ENCODE peak calls at places on chromosomes 6 and 20, in eight cellular contexts. W, Y, C, X, N, E, F and D are unnamed samples.

GRCh38 chr20:48659888-48660287 is 167.9 kb downstream of the PREX1 start:
- DNase-seq in E (no peak), X (no peak), Y (no peak), W (no peak), F (no peak), N (no peak), C (no peak), D (no peak)

GRCh38 chr6:159203304-159204005 is 34.3 kb downstream of the FNDC1 start:
- DNase-seq in W (no peak), N (no peak), F (no peak), Y (no peak), C (no peak), X (no peak), E (no peak), D (no peak)

GRCh38 chr6:131868836-131869235 is 61.0 kb downstream of the ENPP1 start:
- DNase-seq in X (no peak), C (no peak), F (no peak), Y (no peak), W (no peak), N (no peak), E (no peak), D (no peak)

GRCh38 chr20:2729251-2729713 is 36.7 kb downstream of the EBF4 start:
- DNase-seq in E (no peak), X (no peak), Y (no peak), F (no peak), W (no peak), N (no peak), C (peak), D (no peak)

GRCh38 chr20:11965602-11966001 is 47.9 kb downstream of the BTBD3 start:
- DNase-seq in Y (no peak), C (no peak), E (no peak), N (no peak), W (no peak), X (no peak), F (no peak), D (no peak)

GRCh38 chr6:130937942-130938604 is 110.9 kb downstream of the SMLR1 start:
- DNase-seq in Y (no peak), E (peak), N (no peak), C (no peak), W (peak), X (no peak), F (no peak), D (no peak)

GRCh38 chr6:152356659-152357058 is 280.5 kb downstream of the SYNE1 start:
- DNase-seq in C (no peak), E (peak), X (no peak), W (peak), N (peak), Y (peak), F (no peak), D (peak)

GRCh38 chr6:16095180-16095579 is 33.7 kb upstream of the MYLIP start:
- DNase-seq in Y (no peak), W (no peak), E (no peak), X (no peak), F (no peak), N (no peak), C (no peak), D (no peak)

GRCh38 chr6:125789167-125789566 is 1.6 kb upstream of the NCOA7 start:
- DNase-seq in E (no peak), N (no peak), W (no peak), C (no peak), Y (no peak), F (no peak), X (no peak), D (no peak)

GRCh38 chr6:18216411-18216810 is 47.9 kb downstream of the DEK start:
- DNase-seq in E (no peak), X (no peak), C (no peak), Y (no peak), F (no peak), W (no peak), N (no peak), D (no peak)

GRCh38 chr20:25035924-25036323 is 22.0 kb downstream of the ACSS1 start:
- DNase-seq in W (no peak), F (no peak), E (no peak), N (no peak), Y (no peak), C (no peak), X (no peak), D (no peak)

GRCh38 chr20:36267605-36268500 is 31.6 kb downstream of the AAR2 start:
- DNase-seq in F (no peak), W (no peak), E (no peak), X (no peak), Y (no peak), C (no peak), N (no peak), D (no peak)

GRCh38 chr20:35985789-35986188 is 17.4 kb downstream of the CNBD2 start:
- DNase-seq in C (no peak), E (no peak), N (no peak), X (no peak), W (no peak), Y (no peak), F (no peak), D (no peak)

GRCh38 chr6:113352029-113352801 is 504.9 kb upstream of the MARCKS start:
- DNase-seq in E (peak), W (peak), X (no peak), Y (no peak), N (peak), C (no peak), F (no peak), D (no peak)

GRCh38 chr6:25700841-25701240 is 48.8 kb downstream of the SCGN start:
- DNase-seq in N (no peak), Y (no peak), W (no peak), X (no peak), E (no peak), C (no peak), F (no peak), D (no peak)

GRCh38 chr20:10131612-10132345 is 86.9 kb upstream of the SNAP25 start:
- DNase-seq in C (peak), X (no peak), E (no peak), N (no peak), W (no peak), Y (peak), F (no peak), D (no peak)

GRCh38 chr6:137904822-137905617 is 38.0 kb downstream of the TNFAIP3 start:
- DNase-seq in C (no peak), X (no peak), W (no peak), F (no peak), E (no peak), N (no peak), Y (no peak), D (no peak)

GRCh38 chr6:35297541-35298481 is at the start of gene DEF6:
- DNase-seq in Y (peak), E (peak), X (peak), N (peak), C (peak), W (peak), F (peak), D (peak)

GRCh38 chr6:12748815-12749521 is 32.4 kb downstream of the PHACTR1 start:
- DNase-seq in W (no peak), X (no peak), E (no peak), Y (peak), C (peak), F (no peak), N (no peak), D (no peak)

GRCh38 chr6:21137708-21138358 is 455.7 kb upstream of the SOX4 start:
- DNase-seq in C (no peak), F (no peak), N (no peak), W (no peak), E (no peak), Y (no peak), X (no peak), D (no peak)

GRCh38 chr6:30112402-30113376 is at the start of gene TRIM31:
- DNase-seq in E (peak), Y (no peak), W (no peak), N (no peak), C (no peak), F (peak), X (no peak), D (no peak)

GRCh38 chr6:34595332-34596090 is 39.4 kb upstream of the SPDEF start:
- DNase-seq in Y (no peak), X (no peak), W (no peak), C (no peak), E (no peak), F (no peak), N (no peak), D (no peak)

GRCh38 chr6:150730801-150731445 is 131.2 kb downstream of the PLEKHG1 start:
- DNase-seq in X (no peak), Y (no peak), N (no peak), W (no peak), E (no peak), C (no peak), F (no peak), D (no peak)

GRCh38 chr6:143063631-143064030 is 2.9 kb downstream of the AIG1 start:
- DNase-seq in Y (no peak), C (no peak), F (no peak), E (no peak), X (no peak), W (no peak), N (no peak), D (no peak)

GRCh38 chr20:57205625-57206219 is 60.7 kb downstream of the BMP7 start:
- DNase-seq in C (no peak), F (no peak), N (peak), E (no peak), Y (no peak), X (no peak), W (peak), D (no peak)

GRCh38 chr20:30487947-30488926 is 769.2 kb upstream of the DEFB115 start:
- DNase-seq in E (no peak), X (no peak), Y (peak), N (no peak), W (no peak), F (no peak), C (no peak), D (no peak)

GRCh38 chr20:30486103-30486478 is 771.4 kb upstream of the DEFB115 start:
- DNase-seq in E (no peak), C (no peak), X (no peak), Y (no peak), N (no peak), W (no peak), F (no peak), D (no peak)

GRCh38 chr20:30488941-30489601 is 768.4 kb upstream of the DEFB115 start:
- DNase-seq in C (no peak), W (no peak), Y (peak), N (no peak), F (no peak), X (no peak), E (no peak), D (no peak)

GRCh38 chr20:30489604-30490003 is 767.9 kb upstream of the DEFB115 start:
- DNase-seq in F (no peak), E (no peak), Y (peak), W (no peak), X (no peak), C (no peak), N (no peak), D (no peak)

GRCh38 chr20:30491016-30491415 is 766.4 kb upstream of the DEFB115 start:
- DNase-seq in N (no peak), W (no peak), C (no peak), F (no peak), E (no peak), X (no peak), Y (no peak), D (no peak)
- TF ChIP-seq REST in N (no peak), W (no peak), C (no peak), F (no peak), E (no peak), X (no peak), Y (no peak), D (no peak)

GRCh38 chr20:45408646-45409213 is 641 bp downstream of the DBNDD2 start:
- DNase-seq in X (no peak), E (no peak), N (no peak), F (no peak), W (no peak), C (no peak), Y (no peak), D (peak)

GRCh38 chr20:45406260-45407066 is 1.6 kb upstream of the DBNDD2 start:
- DNase-seq in E (no peak), F (no peak), Y (peak), X (peak), C (peak), N (no peak), W (no peak), D (peak)

GRCh38 chr20:45405566-45406259 is 2.4 kb upstream of the DBNDD2 start:
- DNase-seq in C (peak), F (no peak), E (no peak), W (no peak), X (peak), N (no peak), Y (peak), D (no peak)

GRCh38 chr20:45407783-45408645 is at the start of gene DBNDD2:
- DNase-seq in Y (no peak), X (no peak), N (no peak), W (no peak), E (no peak), F (no peak), C (peak), D (no peak)

GRCh38 chr20:45407067-45407745 is 883 bp upstream of the DBNDD2 start:
- DNase-seq in Y (peak), E (no peak), X (peak), N (no peak), C (peak), W (no peak), F (no peak), D (no peak)
- TF ChIP-seq POLR2AphosphoS5 in Y (no peak), E (no peak), X (no peak), N (no peak), C (no peak), W (no peak), F (no peak), D (no peak)

DNA sequence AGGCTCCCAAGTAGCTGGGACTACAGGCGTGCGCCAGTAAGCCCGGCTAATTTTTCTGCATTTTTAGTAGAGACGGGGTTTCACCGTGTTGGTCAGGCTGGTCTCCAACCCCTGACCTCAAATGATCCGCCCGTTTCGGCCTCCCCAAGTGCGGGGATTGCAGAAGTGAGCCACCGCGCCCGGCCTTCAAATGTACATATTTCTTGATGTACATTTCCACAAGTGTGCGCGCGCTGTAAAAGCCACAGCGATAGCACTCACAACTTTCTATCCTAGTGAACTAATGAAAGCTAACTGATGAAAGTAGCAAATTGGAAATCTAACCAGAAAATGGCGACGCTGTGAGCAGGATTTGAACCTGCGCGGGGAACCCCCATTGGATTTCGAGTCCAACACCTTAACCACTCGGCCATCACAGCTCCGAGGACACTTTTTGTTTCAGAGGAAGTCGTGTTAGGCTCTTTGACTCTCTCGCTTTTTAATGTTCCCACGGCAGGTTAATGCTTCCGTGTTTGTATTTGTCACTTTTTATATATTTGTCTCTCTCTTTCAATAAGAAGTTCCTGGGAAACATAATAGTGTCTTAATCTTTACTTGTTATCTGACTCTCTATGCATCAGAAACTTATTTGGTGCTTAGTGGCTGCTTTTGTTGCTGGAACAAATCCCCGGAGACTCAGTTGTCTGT is 199.4 kb upstream of the ZNF184 start:
- DNase-seq in W (peak), X (peak), N (peak), F (no peak), C (no peak), Y (peak), E (peak), D (no peak)
- TF ChIP-seq REST in W (no peak), X (no peak), N (peak), F (no peak), C (no peak), Y (no peak), E (no peak), D (no peak)

DNA sequence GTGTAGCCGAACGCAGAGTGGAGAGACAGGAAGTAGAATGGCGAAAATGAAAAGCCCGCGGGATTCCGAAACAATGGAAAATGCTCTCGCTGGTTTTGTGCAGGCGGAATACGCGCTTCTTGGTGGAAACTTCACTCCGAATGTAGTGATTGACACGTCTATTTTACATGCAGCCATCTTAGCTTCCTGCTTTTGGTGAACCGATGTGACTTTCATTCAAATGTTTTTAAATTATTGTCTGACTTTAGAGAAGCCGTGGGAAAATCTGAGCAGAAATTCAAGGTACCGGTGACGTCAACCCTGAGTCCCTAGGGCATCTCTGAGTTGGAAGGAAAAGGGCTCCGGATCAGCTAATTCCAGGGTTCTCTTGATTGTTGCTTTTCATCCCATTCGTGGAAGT is 11.4 kb downstream of the GPX5 start:
- DNase-seq in C (peak), N (peak), E (no peak), F (no peak), W (no peak), Y (peak), X (no peak), D (no peak)
- TF ChIP-seq POLR2AphosphoS5 in C (no peak), N (no peak), E (no peak), F (no peak), W (no peak), Y (no peak), X (no peak), D (no peak)

GRCh38 chr6:7062445-7063162 is 45.2 kb upstream of the RREB1 start:
- DNase-seq in Y (no peak), N (no peak), C (no peak), E (no peak), F (no peak), W (no peak), X (no peak), D (no peak)

GRCh38 chr6:7058250-7058923 is 49.4 kb upstream of the RREB1 start:
- DNase-seq in C (no peak), F (no peak), W (peak), E (peak), X (peak), Y (no peak), N (peak), D (peak)

GRCh38 chr6:7060769-7061516 is 46.8 kb upstream of the RREB1 start:
- DNase-seq in Y (no peak), N (no peak), E (no peak), W (peak), F (no peak), C (no peak), X (no peak), D (no peak)
- TF ChIP-seq REST in Y (no peak), N (no peak), E (no peak), W (no peak), F (no peak), C (no peak), X (no peak), D (no peak)

GRCh38 chr6:93210908-93211307 is 208.5 kb downstream of the EPHA7 start:
- DNase-seq in W (no peak), Y (peak), N (no peak), X (no peak), C (no peak), E (no peak), F (no peak), D (no peak)
- TF ChIP-seq POLR2AphosphoS5 in W (no peak), Y (no peak), N (no peak), X (no peak), C (no peak), E (no peak), F (no peak), D (no peak)

GRCh38 chr6:140043357-140043756 is 668.9 kb upstream of the CITED2 start:
- DNase-seq in C (no peak), Y (no peak), X (no peak), W (peak), E (no peak), N (no peak), F (no peak), D (peak)
- TF ChIP-seq REST in C (no peak), Y (no peak), X (no peak), W (no peak), E (no peak), N (no peak), F (no peak), D (no peak)

GRCh38 chr6:133951227-133951626 is 1.8 kb upstream of the TBPL1 start:
- DNase-seq in F (no peak), E (no peak), C (no peak), X (no peak), N (no peak), Y (no peak), W (no peak), D (no peak)

GRCh38 chr6:133955136-133955576 is 2.1 kb downstream of the TBPL1 start:
- DNase-seq in E (no peak), Y (no peak), F (no peak), X (no peak), C (peak), W (no peak), N (no peak), D (no peak)

GRCh38 chr6:133953634-133954415 is 801 bp downstream of the TBPL1 start:
- DNase-seq in N (no peak), F (no peak), Y (peak), C (peak), E (no peak), X (no peak), W (no peak), D (no peak)

GRCh38 chr6:133952815-133953633 is at the start of gene TBPL1:
- DNase-seq in E (peak), N (peak), X (peak), F (peak), Y (peak), W (peak), C (peak), D (peak)

DNA sequence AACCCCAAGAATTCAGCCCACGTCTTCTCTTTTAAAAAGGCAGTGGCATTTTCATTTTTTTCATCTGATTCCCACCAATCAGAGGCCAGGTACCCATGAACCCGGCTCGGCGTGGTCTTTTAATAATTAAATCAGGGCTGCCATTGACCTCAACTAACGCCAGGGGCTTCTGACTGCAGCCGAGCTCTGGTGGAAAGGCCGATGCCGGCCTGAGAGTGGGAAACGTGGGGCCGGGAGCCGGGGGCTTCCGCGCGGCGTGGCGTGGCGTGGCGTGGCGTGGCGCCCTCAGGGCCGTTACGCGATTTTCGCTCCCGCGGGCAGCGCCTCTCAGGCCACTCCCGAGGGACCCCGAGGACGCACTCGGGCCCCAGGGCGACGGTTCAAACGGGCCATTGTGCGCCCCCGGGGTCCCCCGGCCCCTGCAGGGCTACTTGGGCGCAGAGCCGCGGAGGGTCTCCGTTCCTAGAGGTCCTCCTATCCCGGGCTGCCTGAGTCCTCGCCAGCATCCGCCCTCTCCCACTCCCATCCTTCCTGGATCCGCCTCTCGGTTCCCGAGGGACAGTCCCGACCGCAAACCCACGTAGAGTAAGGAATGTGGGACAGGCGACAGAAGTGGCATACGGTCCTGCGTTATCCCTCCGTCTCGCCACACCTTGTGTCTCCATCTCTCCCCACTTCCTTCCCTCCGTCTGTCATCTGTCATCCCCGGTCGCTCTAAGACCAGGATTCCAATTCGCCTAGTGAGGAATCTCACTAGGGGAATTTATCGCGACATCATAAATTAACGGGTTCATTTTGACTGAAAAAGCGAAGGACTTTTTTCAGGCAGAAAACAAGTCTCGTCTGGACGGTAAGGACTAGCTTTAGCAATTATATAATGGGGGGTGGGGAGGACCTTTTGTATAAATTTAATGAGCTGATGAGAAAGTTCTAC is 876 bp upstream of the TBPL1 start:
- DNase-seq in E (peak), F (no peak), X (peak), C (peak), N (peak), W (peak), Y (peak), D (peak)
- TF ChIP-seq POLR2AphosphoS5 in E (peak), F (peak), X (no peak), C (no peak), N (no peak), W (no peak), Y (no peak), D (no peak)